ENCODE peak calls at places on chromosomes 5 and 9, in five cellular contexts. T is epithelial cell of esophagus, J is SW480, H is colonic mucosa, M is neural crest cell. Z is an unnamed sample.

GRCh38 chr9:89911721-89912604 is 307.2 kb downstream of the GADD45G start:
- DNase-seq in H (no peak), T (no peak), M (no peak), J (no peak), Z (peak; percentile 51)

GRCh38 chr5:68884893-68885292 is 208.9 kb upstream of the SLC30A5 start:
- DNase-seq in J (peak; percentile 13), M (no peak), H (no peak), T (peak; percentile 38), Z (peak; percentile 29)

GRCh38 chr5:153831976-153832375 is 206.7 kb downstream of the FAM114A2 start:
- DNase-seq in H (no peak), T (peak; percentile 30), J (peak; percentile 51), M (no peak), Z (peak; percentile 86)

GRCh38 chr5:104628906-104629305 is 1066.3 kb upstream of the NUDT12 start:
- DNase-seq in T (peak; percentile 2), H (no peak), J (no peak), M (no peak), Z (no peak)

GRCh38 chr5:29263836-29264235 is 1929.7 kb upstream of the CDH6 start:
- DNase-seq in T (no peak), J (no peak), H (no peak), M (no peak), Z (peak; percentile 14)

GRCh38 chr9:135888766-135889394 is 18.5 kb downstream of the CAMSAP1 start:
- DNase-seq in M (no peak), H (no peak), T (peak; percentile 54), J (no peak), Z (no peak)

GRCh38 chr5:7794301-7794700 is 56.6 kb downstream of the CFAP90 start:
- DNase-seq in J (no peak), M (no peak), H (no peak), T (no peak), Z (no peak)

GRCh38 chr9:129455151-129455995 is 165.5 kb downstream of the C9orf50 start:
- DNase-seq in M (no peak), T (no peak), H (no peak), J (no peak), Z (no peak)

GRCh38 chr9:126406075-126406675 is 79.5 kb downstream of the MVB12B start:
- DNase-seq in M (no peak), T (no peak), H (no peak), J (no peak), Z (no peak)

GRCh38 chr9:130885422-130886375 is 10.9 kb downstream of the QRFP start:
- DNase-seq in H (no peak), M (no peak), T (peak; percentile 29), J (no peak), Z (no peak)

GRCh38 chr5:81605299-81605698 is 145.6 kb downstream of the SSBP2 start:
- DNase-seq in M (no peak), T (no peak), H (no peak), J (no peak), Z (no peak)

GRCh38 chr5:86354664-86355063 is 263.1 kb upstream of the COX7C start:
- DNase-seq in T (no peak), M (no peak), J (no peak), H (no peak), Z (no peak)

GRCh38 chr5:181189962-181190710 is 14.9 kb downstream of the TRIM7 start:
- DNase-seq in T (no peak), J (peak; percentile 69), H (peak; percentile 52), M (peak; percentile 9), Z (no peak)

GRCh38 chr5:170470808-170471404 is 32.9 kb upstream of the KCNIP1 start:
- DNase-seq in J (no peak), H (no peak), M (no peak), T (no peak), Z (no peak)

GRCh38 chr5:175478008-175478383 is 364 bp upstream of the SFXN1 start:
- DNase-seq in T (no peak), M (no peak), J (no peak), H (no peak), Z (no peak)

GRCh38 chr5:139148986-139149385 is 49.2 kb downstream of the SIL1 start:
- DNase-seq in M (no peak), J (peak; percentile 24), T (peak; percentile 25), H (no peak), Z (no peak)

GRCh38 chr9:131583836-131584555 is 38.7 kb downstream of the PRRT1B start:
- DNase-seq in J (no peak), M (no peak), T (no peak), H (no peak), Z (no peak)

GRCh38 chr9:5480919-5481743 is 29.2 kb upstream of the PDCD1LG2 start:
- DNase-seq in M (no peak), H (no peak), T (no peak), J (no peak), Z (no peak)

GRCh38 chr5:17222679-17223078 is 5.2 kb downstream of the BASP1 start:
- DNase-seq in H (no peak), M (no peak), J (no peak), T (no peak), Z (no peak)

GRCh38 chr9:5871785-5872184 is 18.9 kb upstream of the MLANA start:
- DNase-seq in J (no peak), M (no peak), H (no peak), T (peak; percentile 75), Z (no peak)

GRCh38 chr9:96255698-96256097 is 46.3 kb downstream of the HSD17B3 start:
- DNase-seq in H (no peak), T (no peak), M (no peak), J (no peak), Z (no peak)

GRCh38 chr9:96559339-96559943 is 60.2 kb downstream of the CDC14B start:
- DNase-seq in J (no peak), M (no peak), H (no peak), T (no peak), Z (no peak)

GRCh38 chr5:6829150-6829784 is 116.0 kb downstream of the TENT4A start:
- DNase-seq in J (no peak), M (no peak), H (no peak), T (peak; percentile 35), Z (no peak)

GRCh38 chr9:68861436-68861835 is 152.5 kb downstream of the PRKACG start:
- DNase-seq in J (no peak), M (no peak), T (no peak), H (no peak), Z (no peak)

GRCh38 chr5:159061834-159062530 is 37.7 kb downstream of the EBF1 start:
- DNase-seq in J (no peak), T (no peak), H (no peak), M (peak; percentile 14), Z (peak; percentile 35)

GRCh38 chr5:144307726-144308125 is 137.1 kb downstream of the KCTD16 start:
- DNase-seq in J (no peak), T (no peak), H (no peak), M (no peak), Z (no peak)

GRCh38 chr5:154367101-154367500 is 78.7 kb upstream of the SAP30L start:
- DNase-seq in T (peak; percentile 90), H (no peak), M (no peak), J (no peak), Z (no peak)

GRCh38 chr5:130272837-130273236 is 368.6 kb downstream of the CHSY3 start:
- DNase-seq in M (no peak), T (no peak), H (no peak), J (no peak), Z (no peak)

GRCh38 chr5:40547557-40547956 is 132.2 kb upstream of the PTGER4 start:
- DNase-seq in T (peak; percentile 26), J (no peak), H (no peak), M (no peak), Z (no peak)

GRCh38 chr9:21781656-21782055 is 20.8 kb upstream of the MTAP start:
- DNase-seq in T (no peak), H (no peak), M (no peak), J (no peak), Z (no peak)

GRCh38 chr5:160787247-160787646 is 64.8 kb downstream of the ATP10B start:
- DNase-seq in J (peak; percentile 58), H (peak; percentile 83), M (no peak), T (peak; percentile 40), Z (peak; percentile 69)

GRCh38 chr9:116541402-116541801 is 145.7 kb upstream of the TRIM32 start:
- DNase-seq in M (no peak), H (no peak), J (no peak), T (no peak), Z (no peak)

GRCh38 chr5:14351845-14352712 is 208.9 kb downstream of the TRIO start:
- DNase-seq in M (peak; percentile 57), H (peak; percentile 62), J (peak; percentile 69), T (peak; percentile 73), Z (peak; percentile 77)

Z was measured in mesendoderm.